ENCODE peak calls at places on chromosome 18, in nine cellular contexts. E is WERI-Rb-1; Z is CD8-positive, alpha-beta T cell; W is heart right ventricle; A is psoas muscle; V is AG04450; M is uterus; X is right cardiac atrium; S is esophagus squamous epithelium. G is an unnamed sample. For H3K27me3, the result is how much of the 10 kb centered on the place peaks cover.

GRCh38 chr18:56789004-56789888 is 138.1 kb downstream of the WDR7 start:
- DNase-seq in E (peak), Z (no peak), W (peak), A (peak), V (no peak), M (no peak), X (peak), S (no peak), G (no peak)

GRCh38 chr18:46199515-46200147 is 95.4 kb downstream of the HAUS1 start:
- DNase-seq in E (no peak), Z (no peak), W (no peak), A (no peak), V (peak), M (no peak), X (no peak), S (no peak), G (no peak)

GRCh38 chr18:10453261-10453884 is 1.1 kb upstream of the APCDD1 start:
- DNase-seq in E (no peak), Z (no peak), W (no peak), A (no peak), V (no peak), M (peak), X (no peak), S (no peak), G (no peak)

GRCh38 chr18:41371718-41372117 is 583.3 kb upstream of the PIK3C3 start:
- DNase-seq in E (no peak), Z (no peak), W (peak), A (no peak), V (no peak), M (no peak), X (no peak), S (no peak), G (no peak)

GRCh38 chr18:28804512-28805214 is 627.7 kb upstream of the CDH2 start:
- DNase-seq in E (no peak), Z (no peak), W (no peak), A (no peak), V (no peak), M (no peak), X (peak), S (no peak), G (no peak)

GRCh38 chr18:5894215-5894612 is 1.1 kb downstream of the TMEM200C start:
- DNase-seq in E (no peak), Z (no peak), W (no peak), A (no peak), V (no peak), M (no peak), X (no peak), S (no peak), G (no peak)

GRCh38 chr18:13680612-13681011 is 45.7 kb downstream of the FAM210A start:
- DNase-seq in E (peak), Z (no peak), W (peak), A (no peak), V (no peak), M (no peak), X (peak), S (no peak), G (no peak)

GRCh38 chr18:36297419-36298112 is at the start of gene FHOD3:
- DNase-seq in E (peak), Z (no peak), W (peak), A (peak), V (no peak), M (peak), X (peak), S (no peak), G (no peak)

GRCh38 chr18:36757081-36757480 is 71.7 kb downstream of the TPGS2 start:
- DNase-seq in E (no peak), Z (no peak), W (no peak), A (no peak), V (peak), M (no peak), X (no peak), S (no peak), G (no peak)

GRCh38 chr18:27599202-27599829 is 414.2 kb upstream of the CHST9 start:
- DNase-seq in E (peak), Z (no peak), W (peak), A (peak), V (no peak), M (no peak), X (no peak), S (no peak), G (no peak)

GRCh38 chr18:31274915-31275314 is 43.0 kb upstream of the DSG1 start:
- DNase-seq in E (no peak), Z (no peak), W (peak), A (peak), V (no peak), M (peak), X (peak), S (no peak), G (peak)

GRCh38 chr18:48917579-48918101 is 33.1 kb downstream of the SMAD7 start:
- DNase-seq in E (no peak), Z (no peak), W (no peak), A (no peak), V (no peak), M (no peak), X (peak), S (no peak), G (no peak)

GRCh38 chr18:68956650-68957049 is 158.8 kb downstream of the CCDC102B start:
- DNase-seq in E (no peak), Z (no peak), W (no peak), A (no peak), V (no peak), M (no peak), X (no peak), S (no peak), G (no peak)

GRCh38 chr18:73777356-73778051 is 370.1 kb downstream of the FBXO15 start:
- DNase-seq in E (no peak), Z (no peak), W (no peak), A (no peak), V (no peak), M (no peak), X (no peak), S (no peak), G (no peak)

GRCh38 chr18:657998-658946 is 819 bp downstream of the TYMS start:
- DNase-seq in E (peak), Z (peak), W (peak), A (peak), V (peak), M (peak), X (peak), S (no peak), G (peak)

DNA sequence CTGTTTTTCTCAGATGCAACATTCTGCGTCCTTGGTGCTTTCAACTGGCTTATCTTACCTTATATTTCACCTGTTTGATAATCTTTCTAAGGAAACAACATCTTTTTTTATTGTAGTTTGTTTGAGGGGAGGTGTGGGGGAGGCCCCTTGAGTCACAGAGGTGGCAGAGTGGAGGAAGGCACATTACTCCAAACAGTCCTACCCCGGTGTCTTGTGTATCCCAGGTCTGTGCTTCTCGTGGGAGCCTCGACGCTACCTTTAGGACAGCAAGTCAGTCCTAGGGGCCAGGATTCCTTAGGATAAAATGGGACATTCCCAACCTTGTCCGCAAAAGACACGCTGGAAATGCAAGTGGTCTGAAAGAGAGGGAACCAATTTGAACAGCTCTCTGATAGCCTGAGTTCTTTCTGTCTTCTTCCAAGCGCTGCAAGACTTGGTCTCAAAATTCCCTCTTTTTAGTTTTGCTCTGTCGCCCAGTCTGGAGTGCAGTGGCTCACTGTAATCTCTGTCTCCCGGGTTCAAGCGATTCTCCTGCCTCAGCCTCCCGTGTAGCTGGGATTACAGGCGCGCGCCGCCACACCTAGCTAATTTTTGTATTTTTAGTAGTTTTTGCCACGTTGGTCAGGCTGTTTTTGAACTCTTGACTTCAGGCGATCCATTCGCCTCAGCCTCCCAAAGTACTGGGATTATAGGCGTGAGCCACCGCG is 4.0 kb downstream of the GATA6 start:
- DNase-seq in E (no peak), Z (no peak), W (no peak), A (no peak), V (no peak), M (no peak), X (no peak), S (no peak), G (no peak)
- H3K27me3 ChIP-seq in E (half or more), Z (under half), W (under half), A (half or more), V (under half), M (under half), X (under half), S (half or more), G (under half)

GRCh38 chr18:3283908-3284307 is 22.0 kb downstream of the MYL12B start:
- DNase-seq in E (peak), Z (no peak), W (no peak), A (no peak), V (no peak), M (no peak), X (no peak), S (no peak), G (no peak)
- H3K27ac ChIP-seq in E (peak), Z (no peak), W (no peak), A (no peak), V (no peak), M (no peak), X (no peak), S (no peak), G (no peak)

DNA sequence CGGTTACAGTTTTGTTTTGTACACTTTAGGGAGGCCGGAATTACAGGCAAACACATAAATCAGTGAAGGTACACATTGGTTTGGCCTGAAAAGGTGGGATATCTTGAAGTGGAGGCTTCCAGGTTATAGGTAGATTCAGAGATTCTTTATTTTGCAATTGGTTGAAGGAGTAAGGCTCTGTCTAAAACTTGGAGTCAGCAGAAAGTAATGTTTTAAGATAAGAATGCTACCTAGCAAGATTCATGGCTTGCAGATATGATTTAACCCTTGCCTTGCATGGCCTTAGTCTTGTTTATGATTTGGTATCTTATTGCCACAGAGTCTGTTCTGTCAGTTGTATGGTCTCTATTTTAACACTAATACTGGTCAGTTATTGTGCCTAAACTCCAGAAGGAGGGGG is 165.9 kb upstream of the NDUFV2 start:
- DNase-seq in E (no peak), Z (no peak), W (no peak), A (no peak), V (no peak), M (no peak), X (no peak), S (no peak), G (no peak)
- H3K27me3 ChIP-seq in E (under half), Z (under half), W (under half), A (under half), V (under half), M (under half), X (under half), S (under half), G (under half)

DNA sequence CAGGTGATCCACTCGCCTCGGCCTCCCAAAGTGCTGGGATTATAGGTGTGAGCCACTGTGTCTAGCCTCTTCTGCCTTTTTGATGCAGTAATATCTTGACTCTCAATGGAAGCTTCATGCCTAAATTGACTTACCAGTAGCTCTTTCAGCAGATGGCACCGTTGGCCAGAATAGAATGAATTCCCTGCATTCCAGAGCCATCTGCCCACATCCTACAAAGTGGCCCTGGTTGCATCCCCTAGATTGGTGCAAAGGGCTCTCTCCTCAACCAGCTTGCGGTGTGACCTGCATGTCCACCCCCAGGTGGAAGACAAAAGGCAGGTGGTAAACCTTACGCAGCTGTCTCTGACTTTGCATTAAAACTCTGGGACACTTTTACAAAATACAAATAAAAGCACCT is 4.4 kb upstream of the PARD6G start:
- DNase-seq in E (no peak), Z (no peak), W (no peak), A (no peak), V (no peak), M (no peak), X (no peak), S (no peak), G (no peak)
- H3K27ac ChIP-seq in E (no peak), Z (no peak), W (no peak), A (no peak), V (no peak), M (no peak), X (no peak), S (no peak), G (no peak)

DNA sequence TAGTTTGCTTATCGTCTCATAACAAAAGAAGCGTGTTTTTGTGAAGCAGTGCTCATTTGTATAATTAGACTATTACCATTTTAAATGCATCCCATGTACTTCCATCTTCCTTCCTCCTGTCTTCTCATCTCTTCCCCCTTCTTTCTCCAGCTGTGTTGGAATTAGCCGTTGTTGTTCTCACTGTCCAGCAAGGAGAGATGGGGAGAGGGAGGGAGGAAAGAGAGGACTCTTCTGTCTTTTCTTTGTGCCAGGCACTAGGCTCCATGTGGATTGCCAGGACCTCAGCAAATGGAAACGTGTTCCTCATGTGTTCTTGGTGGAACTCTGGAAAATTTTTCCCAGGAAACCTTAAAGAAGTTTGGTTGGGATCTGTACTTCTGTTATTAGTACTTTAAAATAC is 131.7 kb downstream of the PHLPP1 start:
- DNase-seq in E (no peak), Z (no peak), W (no peak), A (no peak), V (no peak), M (no peak), X (no peak), S (no peak), G (no peak)
- H3K27me3 ChIP-seq in E (under half), Z (under half), W (under half), A (under half), V (under half), M (under half), X (under half), S (under half), G (under half)

GRCh38 chr18:59852548-59852947 is 47.2 kb upstream of the PMAIP1 start:
- DNase-seq in E (no peak), Z (no peak), W (no peak), A (no peak), V (no peak), M (no peak), X (no peak), S (no peak), G (no peak)
- H3K27ac ChIP-seq in E (no peak), Z (no peak), W (no peak), A (no peak), V (no peak), M (no peak), X (no peak), S (no peak), G (no peak)